ENCODE peak calls at places on chromosomes 13 and 19, in nine cellular contexts. I is brain microvascular endothelial cell, F is mammary epithelial cell, H is mesothelial cell of epicardium, P is neural crest cell, O is GM23338, N is astrocyte of the cerebellum, G is PC-9, Y is thoracic aorta. A is an unnamed sample.

GRCh38 chr13:89279374-89279773 is 1608.2 kb downstream of the SLITRK5 start:
- DNase-seq in N (no peak), H (no peak), O (no peak), Y (no peak), G (no peak), P (no peak), F (no peak), I (no peak), A (no peak)

GRCh38 chr19:38718747-38719543 is 25.3 kb downstream of the CAPN12 start:
- DNase-seq in F (peak; percentile 68), G (peak; percentile 93), P (no peak), N (no peak), I (peak; percentile 28), H (no peak), Y (no peak), O (peak; percentile 74), A (no peak)

GRCh38 chr19:58317481-58318072 is 9.2 kb upstream of the ZSCAN22 start:
- DNase-seq in G (no peak), Y (no peak), I (peak; percentile 11), P (no peak), N (peak; percentile 26), H (no peak), O (peak; percentile 69), F (no peak), A (no peak)

GRCh38 chr13:42750858-42751257 is 30.5 kb upstream of the FAM216B start:
- DNase-seq in O (no peak), N (no peak), G (no peak), Y (no peak), H (no peak), F (no peak), I (no peak), P (no peak), A (no peak)

GRCh38 chr13:46964789-46965527 is 68.1 kb upstream of the HTR2A start:
- DNase-seq in P (no peak), G (no peak), Y (no peak), O (no peak), H (no peak), N (peak; percentile 12), F (peak; percentile 65), I (peak; percentile 26), A (no peak)

GRCh38 chr19:18832331-18833140 is 777 bp downstream of the UPF1 start:
- DNase-seq in I (peak; percentile 18), H (no peak), G (peak; percentile 29), Y (no peak), F (peak; percentile 23), O (peak; percentile 70), N (no peak), P (no peak), A (no peak)

GRCh38 chr19:46976845-46977320 is 42.8 kb upstream of the NPAS1 start:
- DNase-seq in H (no peak), G (peak; percentile 23), Y (no peak), I (peak; percentile 81), F (no peak), P (no peak), O (peak; percentile 70), N (no peak), A (no peak)

GRCh38 chr13:46181799-46182490 is at the start of gene LCP1:
- DNase-seq in H (no peak), O (peak; percentile 16), Y (no peak), F (peak; percentile 10), P (no peak), G (peak; percentile 62), I (no peak), N (no peak), A (no peak)

GRCh38 chr13:38970380-38971051 is 20.1 kb downstream of the STOML3 start:
- DNase-seq in H (no peak), N (no peak), O (peak; percentile 42), I (no peak), G (no peak), Y (no peak), F (no peak), P (no peak), A (no peak)

GRCh38 chr19:18013621-18014111 is 5.7 kb downstream of the ARRDC2 start:
- DNase-seq in Y (no peak), P (peak; percentile 33), H (no peak), I (no peak), N (no peak), F (no peak), O (no peak), G (no peak), A (no peak)

GRCh38 chr19:10861118-10861651 is 10.2 kb upstream of the CARM1 start:
- DNase-seq in Y (no peak), N (no peak), H (no peak), I (peak; percentile 45), G (peak; percentile 38), O (peak; percentile 83), P (peak; percentile 44), F (no peak), A (no peak)

GRCh38 chr13:64753606-64754005 is 2476.5 kb downstream of the PCDH9 start:
- DNase-seq in N (no peak), P (no peak), H (no peak), Y (no peak), O (no peak), F (no peak), I (no peak), G (no peak), A (no peak)

GRCh38 chr13:39767791-39768564 is 112.5 kb downstream of the COG6 start:
- DNase-seq in Y (no peak), P (no peak), N (no peak), F (no peak), H (no peak), G (no peak), I (no peak), O (peak; percentile 10), A (no peak)

GRCh38 chr13:38848360-38848759 is 142.3 kb downstream of the STOML3 start:
- DNase-seq in Y (no peak), O (no peak), H (no peak), F (no peak), I (no peak), P (no peak), G (no peak), N (no peak), A (no peak)

GRCh38 chr13:40189426-40189825 is 477.0 kb downstream of the FOXO1 start:
- DNase-seq in N (no peak), P (no peak), I (no peak), Y (no peak), G (no peak), O (no peak), F (no peak), H (no peak), A (no peak)

GRCh38 chr13:90738881-90739280 is 608.6 kb upstream of the MIR17HG start:
- DNase-seq in I (no peak), O (no peak), H (no peak), Y (no peak), N (peak; percentile 33), P (no peak), F (no peak), G (no peak), A (no peak)

GRCh38 chr13:31904941-31905824 is 126.4 kb upstream of the FRY start:
- DNase-seq in H (no peak), I (no peak), P (no peak), O (no peak), F (no peak), Y (no peak), G (no peak), N (no peak), A (no peak)

GRCh38 chr19:13463296-13463695 is 43.0 kb downstream of the CACNA1A start:
- DNase-seq in N (no peak), H (no peak), O (peak; percentile 76), I (no peak), Y (no peak), F (peak; percentile 4), P (peak; percentile 61), G (peak; percentile 2), A (no peak)

GRCh38 chr13:99970761-99971575 is 599 bp downstream of the ZIC5 start:
- DNase-seq in O (peak; percentile 69), G (no peak), I (no peak), P (no peak), N (no peak), Y (no peak), H (no peak), F (no peak), A (no peak)

GRCh38 chr19:35404879-35405622 is 34.2 kb downstream of the GPR42 start:
- DNase-seq in F (peak; percentile 98), H (no peak), G (peak; percentile 41), O (peak; percentile 63), I (peak; percentile 81), Y (peak; percentile 17), P (no peak), N (no peak), A (peak; percentile 43)

GRCh38 chr19:17073869-17074627 is 1.2 kb downstream of the HAUS8 start:
- DNase-seq in H (no peak), I (no peak), O (peak; percentile 62), G (no peak), F (no peak), Y (no peak), N (no peak), P (no peak), A (no peak)

GRCh38 chr19:42102877-42103276 is 26.9 kb downstream of the ZNF574 start:
- DNase-seq in H (no peak), P (no peak), O (no peak), I (no peak), Y (no peak), N (no peak), F (no peak), G (no peak), A (no peak)

GRCh38 chr13:57633141-57633949 is 1.8 kb downstream of the PCDH17 start:
- DNase-seq in I (no peak), H (peak; percentile 22), G (no peak), Y (no peak), N (no peak), O (peak; percentile 88), F (no peak), P (peak; percentile 56), A (no peak)
- TF ChIP-seq CTCF in I (peak; percentile 68), H (peak; percentile 53), G (no peak), Y (no peak), N (peak; percentile 58), O (peak; percentile 92), F (no peak), P (peak; percentile 62), A (no peak)

GRCh38 chr13:109715902-109716301 is 70.5 kb downstream of the IRS2 start:
- DNase-seq in N (no peak), O (no peak), H (no peak), G (no peak), P (no peak), Y (no peak), F (peak; percentile 49), I (peak; percentile 36), A (no peak)
- TF ChIP-seq CTCF in N (no peak), O (no peak), H (no peak), G (no peak), P (no peak), Y (no peak), F (no peak), I (peak; percentile 20), A (no peak)

GRCh38 chr13:53368948-53369347 is 340.3 kb downstream of the OLFM4 start:
- DNase-seq in F (no peak), H (no peak), G (no peak), I (no peak), Y (no peak), P (no peak), O (peak; percentile 10), N (no peak), A (no peak)
- TF ChIP-seq CTCF in F (no peak), H (no peak), G (no peak), I (no peak), Y (no peak), P (no peak), O (peak; percentile 61), N (no peak), A (no peak)

GRCh38 chr19:53467503-53468262 is at the start of gene ZNF813:
- DNase-seq in F (peak; percentile 71), N (peak; percentile 46), Y (peak; percentile 89), H (peak; percentile 85), P (peak; percentile 91), I (peak; percentile 79), G (peak; percentile 88), O (peak; percentile 97), A (peak; percentile 53)
- TF ChIP-seq CTCF in F (no peak), N (no peak), Y (no peak), H (no peak), P (no peak), I (no peak), G (no peak), O (no peak), A (no peak)

A was measured in AG09319.